ENCODE peak calls at places on chromosomes 5 and 9, in eight cellular contexts. Z, F, C, W, Y, X, U and T are unnamed samples.

GRCh38 chr9:13427587-13427986 is 148.1 kb upstream of the MPDZ start:
- DNase-seq in Z (no peak), F (peak; percentile 19), C (no peak), W (peak; percentile 3), Y (peak; percentile 99), X (peak; percentile 15), U (peak; percentile 83), T (no peak)

GRCh38 chr9:98607787-98608186 is 100.9 kb downstream of the GABBR2 start:
- DNase-seq in Z (no peak), F (no peak), C (no peak), W (no peak), Y (no peak), X (no peak), U (no peak), T (no peak)

GRCh38 chr5:139900546-139901250 is 105.1 kb downstream of the PSD2 start:
- DNase-seq in Z (no peak), F (no peak), C (no peak), W (no peak), Y (no peak), X (no peak), U (no peak), T (no peak)

GRCh38 chr5:174459071-174459702 is 265.2 kb upstream of the MSX2 start:
- DNase-seq in Z (no peak), F (no peak), C (no peak), W (no peak), Y (no peak), X (no peak), U (no peak), T (no peak)

GRCh38 chr5:78903936-78904335 is 81.2 kb downstream of the ARSB start:
- DNase-seq in Z (no peak), F (no peak), C (no peak), W (no peak), Y (no peak), X (no peak), U (no peak), T (no peak)

GRCh38 chr9:128442150-128442549 is 13.7 kb upstream of the ODF2 start:
- DNase-seq in Z (no peak), F (no peak), C (no peak), W (no peak), Y (no peak), X (no peak), U (no peak), T (no peak)

GRCh38 chr5:111075520-111075919 is 4.0 kb downstream of the TSLP start:
- DNase-seq in Z (no peak), F (no peak), C (no peak), W (no peak), Y (peak; percentile 54), X (no peak), U (no peak), T (no peak)

GRCh38 chr9:108053555-108054061 is 564.0 kb upstream of the KLF4 start:
- DNase-seq in Z (no peak), F (peak; percentile 81), C (peak; percentile 81), W (peak; percentile 89), Y (no peak), X (no peak), U (no peak), T (peak; percentile 58)

GRCh38 chr9:89007041-89007440 is 15.8 kb downstream of the S1PR3 start:
- DNase-seq in Z (no peak), F (peak; percentile 11), C (no peak), W (no peak), Y (no peak), X (no peak), U (no peak), T (no peak)

GRCh38 chr9:95645992-95646391 is 129.2 kb upstream of the PTCH1 start:
- DNase-seq in Z (no peak), F (no peak), C (no peak), W (no peak), Y (no peak), X (no peak), U (no peak), T (no peak)

GRCh38 chr5:107772418-107773310 is 101.9 kb upstream of the EFNA5 start:
- DNase-seq in Z (no peak), F (no peak), C (peak; percentile 31), W (peak; percentile 20), Y (peak; percentile 55), X (no peak), U (peak; percentile 7), T (no peak)

GRCh38 chr5:17090839-17091238 is 126.6 kb upstream of the BASP1 start:
- DNase-seq in Z (no peak), F (no peak), C (no peak), W (no peak), Y (peak; percentile 53), X (no peak), U (no peak), T (no peak)

GRCh38 chr5:128579111-128579510 is 41.1 kb upstream of the FBN2 start:
- DNase-seq in Z (no peak), F (no peak), C (no peak), W (no peak), Y (no peak), X (peak; percentile 65), U (no peak), T (no peak)

GRCh38 chr5:163447875-163448274 is 10.5 kb downstream of the CCNG1 start:
- DNase-seq in Z (no peak), F (no peak), C (no peak), W (no peak), Y (no peak), X (no peak), U (no peak), T (no peak)

GRCh38 chr5:150254363-150255154 is 35.0 kb downstream of the CAMK2A start:
- DNase-seq in Z (no peak), F (no peak), C (no peak), W (no peak), Y (no peak), X (no peak), U (no peak), T (no peak)

GRCh38 chr9:36263662-36264061 is 5.4 kb upstream of the GNE start:
- DNase-seq in Z (no peak), F (no peak), C (no peak), W (no peak), Y (no peak), X (no peak), U (peak; percentile 33), T (no peak)

GRCh38 chr5:1387059-1387755 is 42.3 kb upstream of the CLPTM1L start:
- DNase-seq in Z (no peak), F (no peak), C (no peak), W (peak; percentile 52), Y (no peak), X (no peak), U (peak; percentile 23), T (no peak)

GRCh38 chr5:38535281-38535750 is 21.1 kb downstream of the LIFR start:
- DNase-seq in Z (no peak), F (no peak), C (no peak), W (peak; percentile 64), Y (no peak), X (no peak), U (no peak), T (no peak)

GRCh38 chr5:111367081-111367480 is 142.9 kb downstream of the CAMK4 start:
- DNase-seq in Z (no peak), F (no peak), C (no peak), W (no peak), Y (no peak), X (peak; percentile 29), U (no peak), T (no peak)

GRCh38 chr5:123035320-123035949 is 1.1 kb downstream of the PPIC start:
- DNase-seq in Z (peak; percentile 36), F (peak; percentile 70), C (peak; percentile 64), W (no peak), Y (peak; percentile 0), X (no peak), U (peak; percentile 7), T (peak; percentile 59)

GRCh38 chr9:85427749-85428148 is 314.0 kb downstream of the AGTPBP1 start:
- DNase-seq in Z (no peak), F (no peak), C (no peak), W (no peak), Y (no peak), X (no peak), U (no peak), T (no peak)

GRCh38 chr5:33491941-33492340 is 51.2 kb downstream of the TARS1 start:
- DNase-seq in Z (no peak), F (no peak), C (no peak), W (no peak), Y (no peak), X (no peak), U (no peak), T (no peak)

GRCh38 chr5:146137967-146138403 is 32.6 kb upstream of the PLAC8L1 start:
- DNase-seq in Z (no peak), F (peak; percentile 24), C (no peak), W (no peak), Y (no peak), X (no peak), U (no peak), T (no peak)